ENCODE peak calls at places on chromosomes 5 and 9, in nine cellular contexts. Y, J, O, X, H, B, E, D and S are unnamed samples.

GRCh38 chr9:124455820-124456219 is 5.6 kb downstream of the ADGRD2 start:
- DNase-seq in Y (no peak), J (no peak), O (no peak), X (peak; percentile 23), H (no peak), B (no peak), E (no peak), D (no peak), S (no peak)

GRCh38 chr5:165334186-165334585 is 1828.8 kb downstream of the MAT2B start:
- DNase-seq in Y (no peak), J (no peak), O (peak; percentile 81), X (no peak), H (peak; percentile 41), B (no peak), E (no peak), D (no peak), S (no peak)

GRCh38 chr5:173902334-173902733 is 14.2 kb downstream of the CPEB4 start:
- DNase-seq in Y (no peak), J (no peak), O (no peak), X (no peak), H (no peak), B (no peak), E (no peak), D (no peak), S (no peak)

GRCh38 chr9:113152699-113153098 is 1.9 kb downstream of the SLC31A2 start:
- DNase-seq in Y (no peak), J (peak; percentile 18), O (peak; percentile 73), X (no peak), H (no peak), B (no peak), E (no peak), D (no peak), S (no peak)

GRCh38 chr5:60457256-60457655 is 242.7 kb downstream of the DEPDC1B start:
- DNase-seq in Y (no peak), J (no peak), O (no peak), X (no peak), H (no peak), B (no peak), E (no peak), D (no peak), S (no peak)

GRCh38 chr5:6307304-6307703 is 71.0 kb downstream of the MED10 start:
- DNase-seq in Y (no peak), J (no peak), O (no peak), X (no peak), H (no peak), B (no peak), E (no peak), D (no peak), S (no peak)

GRCh38 chr5:115194671-115195070 is 25.0 kb upstream of the TRIM36 start:
- DNase-seq in Y (peak; percentile 69), J (no peak), O (no peak), X (no peak), H (peak; percentile 84), B (no peak), E (no peak), D (no peak), S (no peak)

GRCh38 chr5:127562252-127562651 is 44.8 kb downstream of the PRRC1 start:
- DNase-seq in Y (no peak), J (no peak), O (no peak), X (no peak), H (peak; percentile 16), B (no peak), E (no peak), D (no peak), S (no peak)

GRCh38 chr9:137029058-137029922 is 1.3 kb upstream of the ABCA2 start:
- DNase-seq in Y (peak; percentile 86), J (no peak), O (peak; percentile 63), X (peak; percentile 92), H (peak; percentile 74), B (peak; percentile 40), E (peak; percentile 71), D (peak; percentile 31), S (peak; percentile 64)

GRCh38 chr9:135574331-135574730 is 12.8 kb downstream of the PAEP start:
- DNase-seq in Y (no peak), J (no peak), O (no peak), X (peak; percentile 54), H (no peak), B (no peak), E (no peak), D (no peak), S (no peak)

GRCh38 chr5:65926893-65927292 is 518 bp downstream of the ERBIN start:
- DNase-seq in Y (peak; percentile 19), J (no peak), O (peak; percentile 20), X (no peak), H (peak; percentile 31), B (no peak), E (no peak), D (no peak), S (no peak)

GRCh38 chr5:87877023-87877422 is 391.6 kb downstream of the TMEM161B start:
- DNase-seq in Y (no peak), J (no peak), O (no peak), X (no peak), H (no peak), B (no peak), E (no peak), D (no peak), S (no peak)

GRCh38 chr5:74660863-74661262 is 20.3 kb upstream of the ENC1 start:
- DNase-seq in Y (no peak), J (no peak), O (no peak), X (no peak), H (no peak), B (no peak), E (no peak), D (no peak), S (no peak)

GRCh38 chr5:88438006-88438405 is 169.4 kb upstream of the TMEM161B start:
- DNase-seq in Y (no peak), J (peak; percentile 53), O (peak; percentile 87), X (no peak), H (peak; percentile 80), B (no peak), E (no peak), D (no peak), S (no peak)

GRCh38 chr5:147170603-147171002 is 64.2 kb upstream of the STK32A start:
- DNase-seq in Y (no peak), J (no peak), O (peak; percentile 21), X (no peak), H (peak; percentile 33), B (no peak), E (no peak), D (no peak), S (no peak)

GRCh38 chr9:14415947-14416346 is 102.0 kb upstream of the NFIB start:
- DNase-seq in Y (no peak), J (no peak), O (peak; percentile 28), X (no peak), H (peak; percentile 52), B (no peak), E (no peak), D (no peak), S (no peak)

GRCh38 chr5:92907914-92908606 is 673.0 kb downstream of the NR2F1-AS1 start:
- DNase-seq in Y (no peak), J (no peak), O (peak; percentile 6), X (no peak), H (no peak), B (no peak), E (no peak), D (no peak), S (no peak)

GRCh38 chr5:132459031-132459982 is 31.3 kb downstream of the IRF1 start:
- DNase-seq in Y (peak; percentile 60), J (peak; percentile 32), O (peak; percentile 85), X (no peak), H (peak; percentile 95), B (no peak), E (no peak), D (no peak), S (no peak)

GRCh38 chr9:75111019-75111622 is 22.8 kb downstream of the OSTF1 start:
- DNase-seq in Y (peak; percentile 67), J (no peak), O (peak; percentile 39), X (no peak), H (no peak), B (no peak), E (no peak), D (no peak), S (no peak)